ENCODE peak calls at places on chromosome 2, in six cellular contexts. One of them, this sample, is unnamed. For H3K36me3, the result is how much of the 10 kb centered on the place peaks cover.

GRCh38 chr2:170577356-170577755 is 137.8 kb upstream of the SP5 start:
- DNase-seq in upper lobe of right lung: no peak
- DNase-seq in CD8-positive, alpha-beta T cell: no peak
- DNase-seq in CD8-positive, alpha-beta memory T cell: no peak
- DNase-seq in GM23248: no peak
- DNase-seq in neural progenitor cell: no peak
- DNase-seq in this sample: no peak

GRCh38 chr2:157325786-157326185 is at the start of gene ERMN:
- DNase-seq in neural progenitor cell: peak
- DNase-seq in CD8-positive, alpha-beta memory T cell: no peak
- DNase-seq in GM23248: no peak
- DNase-seq in CD8-positive, alpha-beta T cell: no peak
- DNase-seq in upper lobe of right lung: no peak
- DNase-seq in this sample: no peak

GRCh38 chr2:156322681-156323211 is 9.8 kb downstream of the NR4A2 start:
- DNase-seq in GM23248: no peak
- DNase-seq in CD8-positive, alpha-beta memory T cell: no peak
- DNase-seq in upper lobe of right lung: no peak
- DNase-seq in CD8-positive, alpha-beta T cell: peak
- DNase-seq in neural progenitor cell: peak
- DNase-seq in this sample: no peak

GRCh38 chr2:232966122-232966521 is 46.9 kb downstream of the NGEF start:
- DNase-seq in CD8-positive, alpha-beta T cell: no peak
- DNase-seq in neural progenitor cell: no peak
- DNase-seq in GM23248: no peak
- DNase-seq in CD8-positive, alpha-beta memory T cell: no peak
- DNase-seq in upper lobe of right lung: no peak
- DNase-seq in this sample: no peak

GRCh38 chr2:74031203-74031602 is 46.5 kb downstream of the TET3 start:
- DNase-seq in neural progenitor cell: no peak
- DNase-seq in GM23248: no peak
- DNase-seq in CD8-positive, alpha-beta T cell: no peak
- DNase-seq in CD8-positive, alpha-beta memory T cell: no peak
- DNase-seq in upper lobe of right lung: no peak
- DNase-seq in this sample: no peak

GRCh38 chr2:219358170-219359075 is 25.9 kb upstream of the RESP18 start:
- DNase-seq in neural progenitor cell: peak
- DNase-seq in GM23248: peak
- DNase-seq in CD8-positive, alpha-beta memory T cell: no peak
- DNase-seq in CD8-positive, alpha-beta T cell: no peak
- DNase-seq in upper lobe of right lung: no peak
- DNase-seq in this sample: no peak

GRCh38 chr2:23918837-23919489 is 8.0 kb downstream of the ATAD2B start:
- DNase-seq in CD8-positive, alpha-beta T cell: no peak
- DNase-seq in upper lobe of right lung: no peak
- DNase-seq in CD8-positive, alpha-beta memory T cell: no peak
- DNase-seq in GM23248: peak
- DNase-seq in neural progenitor cell: no peak
- DNase-seq in this sample: no peak

GRCh38 chr2:222280795-222281194 is 18.0 kb downstream of the PAX3 start:
- DNase-seq in CD8-positive, alpha-beta T cell: no peak
- DNase-seq in CD8-positive, alpha-beta memory T cell: no peak
- DNase-seq in GM23248: no peak
- DNase-seq in upper lobe of right lung: no peak
- DNase-seq in neural progenitor cell: peak
- DNase-seq in this sample: no peak

GRCh38 chr2:111167238-111168162 is 46.8 kb downstream of the BCL2L11 start:
- DNase-seq in upper lobe of right lung: no peak
- DNase-seq in CD8-positive, alpha-beta T cell: no peak
- DNase-seq in neural progenitor cell: no peak
- DNase-seq in GM23248: no peak
- DNase-seq in CD8-positive, alpha-beta memory T cell: no peak
- DNase-seq in this sample: no peak

GRCh38 chr2:235856820-235857185 is 311.4 kb downstream of the GBX2 start:
- DNase-seq in CD8-positive, alpha-beta memory T cell: no peak
- DNase-seq in neural progenitor cell: no peak
- DNase-seq in CD8-positive, alpha-beta T cell: no peak
- DNase-seq in GM23248: no peak
- DNase-seq in upper lobe of right lung: no peak
- DNase-seq in this sample: no peak

GRCh38 chr2:62577994-62578836 is 72.2 kb upstream of the TMEM17 start:
- DNase-seq in neural progenitor cell: no peak
- DNase-seq in upper lobe of right lung: no peak
- DNase-seq in GM23248: peak
- DNase-seq in CD8-positive, alpha-beta memory T cell: no peak
- DNase-seq in CD8-positive, alpha-beta T cell: no peak
- DNase-seq in this sample: no peak

GRCh38 chr2:112056626-112056987 is 1.5 kb downstream of the TMEM87B start:
- DNase-seq in CD8-positive, alpha-beta T cell: no peak
- DNase-seq in CD8-positive, alpha-beta memory T cell: no peak
- DNase-seq in upper lobe of right lung: no peak
- DNase-seq in neural progenitor cell: no peak
- DNase-seq in GM23248: no peak
- DNase-seq in this sample: no peak

GRCh38 chr2:112941753-112942653 is 31.0 kb downstream of the IL37 start:
- DNase-seq in neural progenitor cell: peak
- DNase-seq in CD8-positive, alpha-beta T cell: peak
- DNase-seq in CD8-positive, alpha-beta memory T cell: peak
- DNase-seq in upper lobe of right lung: peak
- DNase-seq in GM23248: peak
- DNase-seq in this sample: peak

GRCh38 chr2:184683923-184684322 is 85.6 kb downstream of the ZNF804A start:
- DNase-seq in CD8-positive, alpha-beta T cell: no peak
- DNase-seq in CD8-positive, alpha-beta memory T cell: no peak
- DNase-seq in neural progenitor cell: no peak
- DNase-seq in upper lobe of right lung: no peak
- DNase-seq in GM23248: no peak
- DNase-seq in this sample: no peak

GRCh38 chr2:240921319-240922233 is 15.4 kb downstream of the CROCC2 start:
- DNase-seq in CD8-positive, alpha-beta T cell: no peak
- DNase-seq in upper lobe of right lung: peak
- DNase-seq in neural progenitor cell: no peak
- DNase-seq in CD8-positive, alpha-beta memory T cell: no peak
- DNase-seq in GM23248: peak
- DNase-seq in this sample: no peak

GRCh38 chr2:142044168-142044567 is 86.6 kb downstream of the LRP1B start:
- DNase-seq in GM23248: no peak
- DNase-seq in CD8-positive, alpha-beta T cell: no peak
- DNase-seq in upper lobe of right lung: no peak
- DNase-seq in neural progenitor cell: no peak
- DNase-seq in CD8-positive, alpha-beta memory T cell: no peak
- DNase-seq in this sample: no peak

GRCh38 chr2:20972110-20972509 is 71.8 kb downstream of the APOB start:
- DNase-seq in CD8-positive, alpha-beta memory T cell: no peak
- DNase-seq in neural progenitor cell: no peak
- DNase-seq in upper lobe of right lung: no peak
- DNase-seq in GM23248: peak
- DNase-seq in CD8-positive, alpha-beta T cell: no peak
- DNase-seq in this sample: no peak

GRCh38 chr2:59314367-59314766 is 1073.2 kb upstream of the FANCL start:
- DNase-seq in upper lobe of right lung: no peak
- DNase-seq in CD8-positive, alpha-beta memory T cell: no peak
- DNase-seq in neural progenitor cell: no peak
- DNase-seq in CD8-positive, alpha-beta T cell: no peak
- DNase-seq in GM23248: no peak
- DNase-seq in this sample: no peak

DNA sequence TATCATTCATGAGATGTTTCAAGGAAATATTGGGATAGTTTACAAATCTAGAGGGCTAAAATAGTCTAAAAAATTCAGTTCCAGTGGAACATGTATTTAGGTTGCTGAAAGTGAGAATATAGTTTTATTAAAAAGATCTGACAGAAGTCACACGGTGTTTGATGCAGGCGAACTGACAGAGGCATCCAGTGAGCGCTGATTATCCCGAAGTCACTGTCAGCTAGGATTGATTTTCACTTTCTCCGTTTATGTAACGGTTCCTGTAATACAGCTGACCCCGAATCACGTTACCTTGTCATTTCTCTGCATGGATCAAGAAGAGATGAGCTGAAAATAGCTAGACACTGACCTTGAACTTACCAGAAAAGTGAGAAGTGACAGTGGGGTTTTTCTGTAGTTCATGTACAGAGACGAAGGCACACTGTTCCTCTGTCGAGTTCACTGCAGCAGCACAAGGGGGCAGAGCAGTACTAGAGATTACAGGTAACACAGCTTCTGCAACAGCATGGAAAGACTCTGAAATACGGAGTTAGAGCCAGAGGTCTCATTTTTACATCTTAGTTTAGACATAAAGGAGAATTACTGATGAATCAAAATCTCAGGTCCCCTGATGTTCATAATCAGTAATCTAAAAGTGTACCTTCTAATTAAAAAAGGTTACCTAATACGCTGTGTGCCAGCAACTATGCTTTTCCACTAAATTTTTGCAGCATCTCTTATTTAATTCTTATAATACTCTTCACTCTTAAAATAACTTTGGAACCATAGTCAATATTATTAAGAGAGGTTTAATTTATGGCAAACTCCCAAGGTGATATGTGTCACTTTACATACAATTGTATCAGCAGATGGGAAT is 33.0 kb downstream of the ARHGAP15 start:
- DNase-seq in neural progenitor cell: peak
- DNase-seq in CD8-positive, alpha-beta memory T cell: peak
- DNase-seq in GM23248: peak
- DNase-seq in CD8-positive, alpha-beta T cell: peak
- DNase-seq in upper lobe of right lung: no peak
- DNase-seq in this sample: peak
- H3K27ac ChIP-seq in neural progenitor cell: no peak
- H3K27ac ChIP-seq in CD8-positive, alpha-beta memory T cell: no peak
- H3K27ac ChIP-seq in GM23248: no peak
- H3K27ac ChIP-seq in CD8-positive, alpha-beta T cell: no peak
- H3K27ac ChIP-seq in upper lobe of right lung: no peak
- H3K27ac ChIP-seq in this sample: no peak

GRCh38 chr2:236998250-236998649 is 87.4 kb upstream of the COPS8 start:
- DNase-seq in neural progenitor cell: no peak
- DNase-seq in CD8-positive, alpha-beta T cell: no peak
- DNase-seq in upper lobe of right lung: no peak
- DNase-seq in GM23248: peak
- DNase-seq in CD8-positive, alpha-beta memory T cell: no peak
- DNase-seq in this sample: no peak
- H3K4me3 ChIP-seq in neural progenitor cell: no peak
- H3K4me3 ChIP-seq in CD8-positive, alpha-beta T cell: no peak
- H3K4me3 ChIP-seq in upper lobe of right lung: no peak
- H3K4me3 ChIP-seq in GM23248: no peak
- H3K4me3 ChIP-seq in CD8-positive, alpha-beta memory T cell: no peak
- H3K4me3 ChIP-seq in this sample: no peak

GRCh38 chr2:230472619-230473018 is 56.6 kb downstream of the SP100 start:
- DNase-seq in upper lobe of right lung: no peak
- DNase-seq in CD8-positive, alpha-beta memory T cell: no peak
- DNase-seq in neural progenitor cell: no peak
- DNase-seq in CD8-positive, alpha-beta T cell: no peak
- DNase-seq in GM23248: peak
- DNase-seq in this sample: peak

GRCh38 chr2:230471074-230471473 is 55.1 kb downstream of the SP100 start:
- DNase-seq in neural progenitor cell: no peak
- DNase-seq in CD8-positive, alpha-beta T cell: no peak
- DNase-seq in upper lobe of right lung: no peak
- DNase-seq in CD8-positive, alpha-beta memory T cell: no peak
- DNase-seq in GM23248: no peak
- DNase-seq in this sample: no peak

GRCh38 chr2:230475143-230475542 is 59.1 kb downstream of the SP100 start:
- DNase-seq in GM23248: no peak
- DNase-seq in upper lobe of right lung: no peak
- DNase-seq in neural progenitor cell: no peak
- DNase-seq in CD8-positive, alpha-beta T cell: no peak
- DNase-seq in CD8-positive, alpha-beta memory T cell: no peak
- DNase-seq in this sample: no peak

GRCh38 chr2:230473378-230473777 is 57.4 kb downstream of the SP100 start:
- DNase-seq in upper lobe of right lung: no peak
- DNase-seq in GM23248: peak
- DNase-seq in CD8-positive, alpha-beta T cell: peak
- DNase-seq in neural progenitor cell: no peak
- DNase-seq in CD8-positive, alpha-beta memory T cell: no peak
- DNase-seq in this sample: no peak
- H3K36me3 ChIP-seq in upper lobe of right lung: half or more
- H3K36me3 ChIP-seq in GM23248: half or more
- H3K36me3 ChIP-seq in CD8-positive, alpha-beta T cell: under half
- H3K36me3 ChIP-seq in neural progenitor cell: under half
- H3K36me3 ChIP-seq in CD8-positive, alpha-beta memory T cell: under half
- H3K36me3 ChIP-seq in this sample: half or more

GRCh38 chr2:36655456-36655855 is 41.1 kb upstream of the VIT start:
- DNase-seq in CD8-positive, alpha-beta memory T cell: no peak
- DNase-seq in GM23248: peak
- DNase-seq in CD8-positive, alpha-beta T cell: no peak
- DNase-seq in upper lobe of right lung: no peak
- DNase-seq in neural progenitor cell: no peak
- DNase-seq in this sample: no peak
- H3K27ac ChIP-seq in CD8-positive, alpha-beta memory T cell: no peak
- H3K27ac ChIP-seq in GM23248: peak
- H3K27ac ChIP-seq in CD8-positive, alpha-beta T cell: no peak
- H3K27ac ChIP-seq in upper lobe of right lung: no peak
- H3K27ac ChIP-seq in neural progenitor cell: no peak
- H3K27ac ChIP-seq in this sample: no peak

GRCh38 chr2:164014791-164015190 is 279.0 kb upstream of the FIGN start:
- DNase-seq in GM23248: no peak
- DNase-seq in CD8-positive, alpha-beta memory T cell: no peak
- DNase-seq in neural progenitor cell: no peak
- DNase-seq in upper lobe of right lung: no peak
- DNase-seq in CD8-positive, alpha-beta T cell: no peak
- DNase-seq in this sample: no peak
- H3K4me3 ChIP-seq in GM23248: peak
- H3K4me3 ChIP-seq in CD8-positive, alpha-beta memory T cell: no peak
- H3K4me3 ChIP-seq in neural progenitor cell: no peak
- H3K4me3 ChIP-seq in upper lobe of right lung: no peak
- H3K4me3 ChIP-seq in CD8-positive, alpha-beta T cell: no peak
- H3K4me3 ChIP-seq in this sample: no peak

GRCh38 chr2:47007221-47007825 is 91.7 kb upstream of the MCFD2 start:
- DNase-seq in neural progenitor cell: no peak
- DNase-seq in GM23248: no peak
- DNase-seq in CD8-positive, alpha-beta T cell: no peak
- DNase-seq in CD8-positive, alpha-beta memory T cell: no peak
- DNase-seq in upper lobe of right lung: no peak
- DNase-seq in this sample: no peak

GRCh38 chr2:47006374-47007220 is 91.0 kb upstream of the MCFD2 start:
- DNase-seq in GM23248: no peak
- DNase-seq in CD8-positive, alpha-beta T cell: no peak
- DNase-seq in upper lobe of right lung: no peak
- DNase-seq in CD8-positive, alpha-beta memory T cell: no peak
- DNase-seq in neural progenitor cell: no peak
- DNase-seq in this sample: no peak

GRCh38 chr2:47008381-47009280 is 93.0 kb upstream of the MCFD2 start:
- DNase-seq in GM23248: peak
- DNase-seq in upper lobe of right lung: no peak
- DNase-seq in CD8-positive, alpha-beta T cell: no peak
- DNase-seq in neural progenitor cell: peak
- DNase-seq in CD8-positive, alpha-beta memory T cell: no peak
- DNase-seq in this sample: no peak

GRCh38 chr2:47009368-47009767 is 93.8 kb upstream of the MCFD2 start:
- DNase-seq in neural progenitor cell: no peak
- DNase-seq in CD8-positive, alpha-beta T cell: no peak
- DNase-seq in upper lobe of right lung: no peak
- DNase-seq in GM23248: no peak
- DNase-seq in CD8-positive, alpha-beta memory T cell: no peak
- DNase-seq in this sample: no peak

GRCh38 chr2:47007826-47008225 is 92.2 kb upstream of the MCFD2 start:
- DNase-seq in CD8-positive, alpha-beta memory T cell: no peak
- DNase-seq in CD8-positive, alpha-beta T cell: no peak
- DNase-seq in upper lobe of right lung: no peak
- DNase-seq in neural progenitor cell: no peak
- DNase-seq in GM23248: no peak
- DNase-seq in this sample: no peak
- H3K36me3 ChIP-seq in CD8-positive, alpha-beta memory T cell: under half
- H3K36me3 ChIP-seq in CD8-positive, alpha-beta T cell: under half
- H3K36me3 ChIP-seq in upper lobe of right lung: half or more
- H3K36me3 ChIP-seq in neural progenitor cell: under half
- H3K36me3 ChIP-seq in GM23248: under half
- H3K36me3 ChIP-seq in this sample: half or more